ENCODE peak calls at places on chromosomes 11 and 22, in five cellular contexts. A is DND-41, Z is tibial nerve, M is SJSA1, N is A673. H is an unnamed sample.

GRCh38 chr11:9320047-9320446 is 5.7 kb upstream of the TMEM41B start:
- DNase-seq in Z (no peak), A (no peak), M (no peak), N (no peak), H (no peak)

GRCh38 chr11:111814567-111814966 is 48.4 kb upstream of the PPP2R1B start:
- DNase-seq in Z (no peak), N (peak; percentile 72), M (no peak), A (no peak), H (no peak)

GRCh38 chr11:45259607-45260006 is 26.5 kb downstream of the SYT13 start:
- DNase-seq in M (peak; percentile 73), A (no peak), N (no peak), Z (no peak), H (no peak)

GRCh38 chr11:74134661-74135515 is 35.9 kb downstream of the C2CD3 start:
- DNase-seq in N (no peak), M (no peak), A (no peak), Z (no peak), H (peak; percentile 32)

GRCh38 chr22:26826431-26826935 is 169.1 kb downstream of the MIAT start:
- DNase-seq in M (no peak), A (no peak), N (no peak), Z (no peak), H (no peak)

GRCh38 chr11:77547863-77548551 is 41.7 kb upstream of the AQP11 start:
- DNase-seq in N (peak; percentile 77), A (peak; percentile 17), M (no peak), Z (no peak), H (peak; percentile 81)

GRCh38 chr11:86606849-86607481 is 65.5 kb downstream of the ME3 start:
- DNase-seq in N (no peak), A (no peak), M (no peak), Z (no peak), H (no peak)

GRCh38 chr11:21927628-21928027 is 265.3 kb upstream of the ANO5 start:
- DNase-seq in Z (no peak), A (no peak), M (no peak), N (no peak), H (no peak)

GRCh38 chr22:31630331-31631329 is 31.4 kb downstream of the PISD start:
- DNase-seq in M (peak; percentile 80), N (peak; percentile 86), A (peak; percentile 93), Z (peak; percentile 45), H (peak; percentile 82)

GRCh38 chr22:48262596-48263430 is 1500.4 kb downstream of the TBC1D22A start:
- DNase-seq in M (no peak), N (no peak), Z (no peak), A (no peak), H (no peak)

GRCh38 chr11:28759311-28759710 is 651.1 kb downstream of the METTL15 start:
- DNase-seq in Z (no peak), A (no peak), M (no peak), N (no peak), H (no peak)

GRCh38 chr22:30266445-30267381 is at the start of gene OSM:
- DNase-seq in N (no peak), Z (no peak), M (no peak), A (peak; percentile 93), H (no peak)

GRCh38 chr22:29195118-29195963 is 10.4 kb upstream of the EMID1 start:
- DNase-seq in A (peak; percentile 28), Z (no peak), M (no peak), N (no peak), H (no peak)

GRCh38 chr11:123261345-123262106 is 66.5 kb upstream of the CLMP start:
- DNase-seq in A (peak; percentile 41), N (peak; percentile 95), Z (peak; percentile 65), M (peak; percentile 62), H (peak; percentile 82)

GRCh38 chr11:132444891-132445290 is 1074.5 kb downstream of the NTM start:
- DNase-seq in Z (no peak), N (no peak), A (no peak), M (no peak), H (no peak)

GRCh38 chr11:44564653-44565007 is 833 bp upstream of the CD82 start:
- DNase-seq in A (no peak), M (peak; percentile 84), Z (peak; percentile 70), N (no peak), H (peak; percentile 89)

GRCh38 chr11:77590194-77590591 is 440 bp downstream of the AQP11 start:
- DNase-seq in M (no peak), A (no peak), N (peak; percentile 18), Z (no peak), H (no peak)

GRCh38 chr11:35065566-35065965 is 73.4 kb upstream of the CD44 start:
- DNase-seq in A (no peak), Z (no peak), M (no peak), N (no peak), H (no peak)

GRCh38 chr11:120243221-120243620 is 3.3 kb downstream of the POU2F3 start:
- DNase-seq in M (no peak), A (no peak), N (no peak), Z (no peak), H (no peak)

DNA sequence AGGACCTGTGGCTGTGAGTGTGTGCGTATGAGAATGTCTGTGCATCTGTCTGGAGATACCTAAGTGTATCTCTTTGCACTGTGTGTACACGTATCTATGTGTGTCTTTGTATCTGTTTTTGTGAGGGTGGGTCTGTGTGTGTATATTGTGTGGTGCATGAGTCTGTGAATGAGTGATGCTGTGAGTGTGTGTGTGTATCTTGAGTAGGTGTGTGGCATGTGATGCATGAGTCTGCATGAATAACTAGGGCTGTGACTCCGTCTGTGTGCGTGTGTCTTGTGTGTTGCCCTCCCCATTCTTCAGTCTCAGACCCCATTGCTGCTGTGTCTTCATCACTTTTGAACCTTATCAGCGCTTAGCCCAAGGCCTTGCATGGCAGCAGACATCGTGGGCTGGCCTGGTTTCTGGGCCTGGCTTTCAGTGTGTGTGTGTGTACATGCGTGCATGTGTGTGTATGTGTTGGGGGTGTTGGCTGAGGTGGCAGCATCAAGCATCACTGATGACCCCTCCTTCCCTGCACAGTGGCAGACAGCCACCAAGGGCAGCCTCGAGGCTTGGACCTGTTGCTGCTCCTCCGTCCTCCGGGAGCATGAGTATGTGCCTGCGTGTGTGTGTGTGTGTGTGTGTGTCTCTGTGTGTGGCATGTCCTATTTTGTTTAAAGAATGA is 1.4 kb downstream of the SGSM1 start:
- DNase-seq in Z (peak; percentile 23), N (no peak), A (no peak), M (no peak), H (no peak)
- H3K27ac ChIP-seq in Z (no peak overlapping the region), N (no peak overlapping the region), A (no peak overlapping the region), M (no peak overlapping the region), H (no peak overlapping the region)

DNA sequence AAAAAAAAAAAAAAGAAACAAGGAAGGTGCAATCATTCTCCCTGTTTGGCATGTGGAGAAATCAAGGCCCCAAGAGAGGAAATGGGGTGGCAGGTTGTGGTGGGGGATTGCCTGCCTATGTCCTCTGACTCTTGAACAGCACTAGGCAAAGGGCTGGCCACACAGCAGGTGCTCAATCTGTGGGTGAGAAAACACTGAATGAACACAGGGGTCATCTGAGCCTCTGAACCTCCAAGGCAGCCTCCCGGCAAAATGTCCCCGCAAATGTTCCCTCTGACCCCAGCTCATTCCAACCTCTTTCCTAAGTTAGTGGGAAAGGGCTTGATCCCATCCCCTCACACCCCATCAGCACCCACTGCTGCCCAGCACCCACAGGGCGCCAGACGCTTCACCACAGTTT is 4.6 kb downstream of the PLA2G6 start:
- DNase-seq in A (no peak), M (no peak), N (no peak), Z (no peak), H (no peak)
- H3K27ac ChIP-seq in A (no peak overlapping the region), M (peak overlapping the region; percentile 92), N (no peak overlapping the region), Z (peak overlapping the region; percentile 34), H (no peak overlapping the region)

GRCh38 chr22:39017596-39018365 is 3.1 kb upstream of the APOBEC3D start:
- DNase-seq in M (no peak), Z (no peak), A (no peak), N (no peak), H (no peak)
- H3K27ac ChIP-seq in M (no peak overlapping the region), Z (no peak overlapping the region), A (no peak overlapping the region), N (no peak overlapping the region), H (no peak overlapping the region)

GRCh38 chr11:118263109-118263508 is 988 bp downstream of the MPZL2 start:
- DNase-seq in N (no peak), A (no peak), Z (no peak), M (no peak), H (no peak)
- H3K27ac ChIP-seq in N (no peak overlapping the region), A (no peak overlapping the region), Z (no peak overlapping the region), M (no peak overlapping the region), H (no peak overlapping the region)

GRCh38 chr11:12009617-12010321 is 1.3 kb upstream of the DKK3 start:
- DNase-seq in N (no peak), M (no peak), A (no peak), Z (no peak), H (no peak)
- H3K27ac ChIP-seq in N (no peak overlapping the region), M (no peak overlapping the region), A (no peak overlapping the region), Z (peak overlapping the region; percentile 64), H (no peak overlapping the region)

GRCh38 chr11:80724366-80724765 is 1283.5 kb upstream of the TENM4 start:
- DNase-seq in A (no peak), Z (no peak), N (no peak), M (no peak), H (no peak)

GRCh38 chr11:80719292-80719646 is 1278.4 kb upstream of the TENM4 start:
- DNase-seq in M (no peak), Z (no peak), A (no peak), N (no peak), H (no peak)

GRCh38 chr11:80720295-80720694 is 1279.5 kb upstream of the TENM4 start:
- DNase-seq in A (no peak), Z (no peak), M (no peak), N (no peak), H (no peak)

GRCh38 chr11:80726236-80726635 is 1285.4 kb upstream of the TENM4 start:
- DNase-seq in Z (no peak), M (no peak), A (no peak), N (no peak), H (no peak)

DNA sequence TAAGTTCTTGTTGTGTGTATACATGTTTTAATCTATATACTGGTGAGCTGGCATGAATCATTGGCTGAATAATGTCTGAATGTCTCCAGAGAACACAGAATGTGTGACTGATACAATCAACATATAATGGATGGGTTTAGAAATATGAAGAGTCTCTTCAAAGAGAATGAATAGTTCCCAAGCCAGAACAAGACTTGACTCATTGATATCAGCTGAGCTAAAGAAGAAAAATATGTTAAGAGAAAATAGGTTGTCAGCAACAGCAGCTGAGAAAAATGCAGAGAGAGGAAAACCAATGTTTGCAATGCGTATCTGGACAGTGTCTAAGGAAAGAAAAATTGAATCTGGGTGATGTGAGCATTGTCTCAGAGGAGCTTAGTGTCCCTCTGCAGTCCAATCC is 1281.8 kb upstream of the TENM4 start:
- DNase-seq in Z (no peak), A (no peak), M (no peak), N (no peak), H (no peak)
- H3K27ac ChIP-seq in Z (no peak overlapping the region), A (no peak overlapping the region), M (no peak overlapping the region), N (no peak overlapping the region), H (no peak overlapping the region)

H was measured in SJCRH30.